ENCODE peak calls at places on chromosomes 2 and 18, in five cellular contexts. One of them, this sample, is unnamed.

GRCh38 chr2:144217853-144218633 is 301.9 kb downstream of the ZEB2 start:
- DNase-seq in K562: no peak
- DNase-seq in HepG2: no peak
- DNase-seq in GM12878: no peak
- DNase-seq in A549: no peak
- DNase-seq in this sample: no peak

GRCh38 chr18:56889621-56890020 is 238.5 kb downstream of the WDR7 start:
- DNase-seq in HepG2: no peak
- DNase-seq in GM12878: no peak
- DNase-seq in K562: no peak
- DNase-seq in A549: no peak
- DNase-seq in this sample: no peak

GRCh38 chr18:5393779-5394178 is 98.3 kb upstream of the ZBTB14 start:
- DNase-seq in A549: no peak
- DNase-seq in GM12878: no peak
- DNase-seq in K562: no peak
- DNase-seq in HepG2: no peak
- DNase-seq in this sample: no peak

GRCh38 chr2:183950673-183951072 is 647.7 kb upstream of the ZNF804A start:
- DNase-seq in K562: no peak
- DNase-seq in HepG2: no peak
- DNase-seq in GM12878: no peak
- DNase-seq in A549: no peak
- DNase-seq in this sample: no peak

GRCh38 chr2:118853647-118854367 is 6.4 kb upstream of the EN1 start:
- DNase-seq in HepG2: no peak
- DNase-seq in A549: no peak
- DNase-seq in GM12878: no peak
- DNase-seq in K562: no peak
- DNase-seq in this sample: no peak

GRCh38 chr2:57877811-57878572 is 168.6 kb upstream of the VRK2 start:
- DNase-seq in GM12878: no peak
- DNase-seq in HepG2: no peak
- DNase-seq in K562: no peak
- DNase-seq in A549: no peak
- DNase-seq in this sample: no peak

GRCh38 chr2:58878778-58879177 is 637.7 kb upstream of the FANCL start:
- DNase-seq in K562: no peak
- DNase-seq in HepG2: no peak
- DNase-seq in A549: no peak
- DNase-seq in GM12878: no peak
- DNase-seq in this sample: no peak

GRCh38 chr2:193695367-193695766 is 1500.6 kb upstream of the TMEFF2 start:
- DNase-seq in GM12878: no peak
- DNase-seq in A549: peak; percentile 31
- DNase-seq in K562: peak; percentile 1
- DNase-seq in HepG2: peak; percentile 30
- DNase-seq in this sample: no peak

GRCh38 chr2:74548285-74548918 is 5.3 kb downstream of the LOXL3 start:
- DNase-seq in HepG2: no peak
- DNase-seq in K562: peak; percentile 38
- DNase-seq in GM12878: no peak
- DNase-seq in A549: no peak
- DNase-seq in this sample: no peak

GRCh38 chr2:47056374-47056773 is 98.7 kb downstream of the STPG4 start:
- DNase-seq in A549: no peak
- DNase-seq in HepG2: no peak
- DNase-seq in GM12878: no peak
- DNase-seq in K562: no peak
- DNase-seq in this sample: no peak

GRCh38 chr18:11994346-11994707 is 13.0 kb downstream of the IMPA2 start:
- DNase-seq in GM12878: no peak
- DNase-seq in A549: peak; percentile 62
- DNase-seq in HepG2: peak; percentile 83
- DNase-seq in K562: no peak
- DNase-seq in this sample: no peak

GRCh38 chr2:110872521-110872920 is 140.1 kb downstream of the ACOXL start:
- DNase-seq in A549: no peak
- DNase-seq in K562: no peak
- DNase-seq in HepG2: no peak
- DNase-seq in GM12878: no peak
- DNase-seq in this sample: no peak

GRCh38 chr18:43620936-43621335 is 343.6 kb upstream of the SYT4 start:
- DNase-seq in HepG2: peak; percentile 5
- DNase-seq in A549: peak; percentile 16
- DNase-seq in K562: peak; percentile 1
- DNase-seq in GM12878: no peak
- DNase-seq in this sample: no peak

GRCh38 chr18:9130806-9131205 is 5.8 kb upstream of the ANKRD12 start:
- DNase-seq in A549: no peak
- DNase-seq in GM12878: no peak
- DNase-seq in HepG2: no peak
- DNase-seq in K562: no peak
- DNase-seq in this sample: no peak

GRCh38 chr2:71379086-71379485 is 47.5 kb downstream of the ZNF638 start:
- DNase-seq in K562: peak; percentile 16
- DNase-seq in GM12878: no peak
- DNase-seq in HepG2: no peak
- DNase-seq in A549: peak; percentile 35
- DNase-seq in this sample: no peak

GRCh38 chr2:132593171-132593570 is 76.8 kb downstream of the LYPD1 start:
- DNase-seq in GM12878: no peak
- DNase-seq in K562: no peak
- DNase-seq in A549: no peak
- DNase-seq in HepG2: no peak
- DNase-seq in this sample: no peak

GRCh38 chr2:88919087-88919738 is 227.7 kb downstream of the RPIA start:
- DNase-seq in K562: peak; percentile 41
- DNase-seq in HepG2: peak; percentile 31
- DNase-seq in GM12878: no peak
- DNase-seq in A549: peak; percentile 58
- DNase-seq in this sample: no peak

GRCh38 chr2:118632921-118633320 is 214.5 kb downstream of the EN1 start:
- DNase-seq in GM12878: no peak
- DNase-seq in K562: peak; percentile 11
- DNase-seq in HepG2: no peak
- DNase-seq in A549: no peak
- DNase-seq in this sample: no peak

GRCh38 chr2:230684222-230685164 is 28.1 kb upstream of the CAB39 start:
- DNase-seq in K562: no peak
- DNase-seq in GM12878: no peak
- DNase-seq in HepG2: peak; percentile 68
- DNase-seq in A549: peak; percentile 69
- DNase-seq in this sample: no peak

GRCh38 chr2:216576611-216577010 is 56.6 kb upstream of the IGFBP2 start:
- DNase-seq in GM12878: no peak
- DNase-seq in K562: no peak
- DNase-seq in A549: no peak
- DNase-seq in HepG2: no peak
- DNase-seq in this sample: no peak

GRCh38 chr2:222433381-222434173 is 9.2 kb downstream of the SGPP2 start:
- DNase-seq in A549: no peak
- DNase-seq in HepG2: no peak
- DNase-seq in GM12878: no peak
- DNase-seq in K562: no peak
- DNase-seq in this sample: peak; percentile 73

GRCh38 chr2:14565666-14566065 is 66.9 kb upstream of the LRATD1 start:
- DNase-seq in GM12878: no peak
- DNase-seq in A549: no peak
- DNase-seq in HepG2: no peak
- DNase-seq in K562: no peak
- DNase-seq in this sample: no peak

GRCh38 chr2:42909966-42910365 is 117.6 kb upstream of the HAAO start:
- DNase-seq in HepG2: no peak
- DNase-seq in GM12878: no peak
- DNase-seq in K562: no peak
- DNase-seq in A549: no peak
- DNase-seq in this sample: no peak

GRCh38 chr2:19932928-19933327 is 31.1 kb upstream of the TTC32 start:
- DNase-seq in GM12878: no peak
- DNase-seq in HepG2: no peak
- DNase-seq in K562: no peak
- DNase-seq in A549: no peak
- DNase-seq in this sample: no peak

GRCh38 chr2:213161759-213162514 is 10.5 kb upstream of the IKZF2 start:
- DNase-seq in K562: no peak
- DNase-seq in A549: no peak
- DNase-seq in HepG2: no peak
- DNase-seq in GM12878: no peak
- DNase-seq in this sample: no peak

GRCh38 chr2:220966636-220967035 is 605.5 kb downstream of the EPHA4 start:
- DNase-seq in A549: no peak
- DNase-seq in HepG2: no peak
- DNase-seq in K562: no peak
- DNase-seq in GM12878: no peak
- DNase-seq in this sample: no peak

GRCh38 chr18:59777636-59778035 is 80.4 kb upstream of the CCBE1 start:
- DNase-seq in HepG2: no peak
- DNase-seq in K562: no peak
- DNase-seq in A549: no peak
- DNase-seq in GM12878: no peak
- DNase-seq in this sample: no peak

GRCh38 chr2:148955798-148956197 is 80.8 kb downstream of the KIF5C start:
- DNase-seq in HepG2: no peak
- DNase-seq in K562: no peak
- DNase-seq in GM12878: no peak
- DNase-seq in A549: no peak
- DNase-seq in this sample: no peak

GRCh38 chr18:46220116-46220515 is 115.9 kb downstream of the HAUS1 start:
- DNase-seq in K562: no peak
- DNase-seq in GM12878: no peak
- DNase-seq in A549: no peak
- DNase-seq in HepG2: no peak
- DNase-seq in this sample: no peak

GRCh38 chr18:29737620-29738019 is 1304.9 kb downstream of the DSC3 start:
- DNase-seq in K562: no peak
- DNase-seq in HepG2: no peak
- DNase-seq in GM12878: no peak
- DNase-seq in A549: no peak
- DNase-seq in this sample: no peak

GRCh38 chr2:215138466-215138865 is at the start of gene ABCA12:
- DNase-seq in HepG2: no peak
- DNase-seq in A549: no peak
- DNase-seq in GM12878: no peak
- DNase-seq in K562: no peak
- DNase-seq in this sample: no peak

GRCh38 chr2:3626118-3626816 is 31.4 kb downstream of the COLEC11 start:
- DNase-seq in K562: no peak
- DNase-seq in A549: no peak
- DNase-seq in HepG2: peak; percentile 51
- DNase-seq in GM12878: no peak
- DNase-seq in this sample: no peak

GRCh38 chr2:173249661-173250641 is 104.7 kb upstream of the CDCA7 start:
- DNase-seq in K562: no peak
- DNase-seq in HepG2: no peak
- DNase-seq in GM12878: no peak
- DNase-seq in A549: no peak
- DNase-seq in this sample: no peak

GRCh38 chr2:240894836-240895558 is 959 bp downstream of the MAB21L4 start:
- DNase-seq in K562: no peak
- DNase-seq in HepG2: no peak
- DNase-seq in A549: no peak
- DNase-seq in GM12878: no peak
- DNase-seq in this sample: no peak

GRCh38 chr18:47754311-47755101 is 176.0 kb downstream of the SMAD2 start:
- DNase-seq in K562: peak; percentile 63
- DNase-seq in A549: peak; percentile 39
- DNase-seq in HepG2: peak; percentile 23
- DNase-seq in GM12878: no peak
- DNase-seq in this sample: peak; percentile 94
- TF ChIP-seq ESRRA in K562: no peak
- TF ChIP-seq ESRRA in A549: no peak
- TF ChIP-seq ESRRA in HepG2: no peak
- TF ChIP-seq ESRRA in GM12878: no peak
- TF ChIP-seq ESRRA in this sample: no peak

GRCh38 chr18:49933530-49933929 is 120.2 kb upstream of the ACAA2 start:
- DNase-seq in HepG2: no peak
- DNase-seq in K562: no peak
- DNase-seq in A549: no peak
- DNase-seq in GM12878: no peak
- DNase-seq in this sample: no peak
- TF ChIP-seq ESRRA in HepG2: no peak
- TF ChIP-seq ESRRA in K562: no peak
- TF ChIP-seq ESRRA in A549: no peak
- TF ChIP-seq ESRRA in GM12878: no peak
- TF ChIP-seq ESRRA in this sample: no peak

GRCh38 chr18:3593381-3593903 is 143.5 kb downstream of the TGIF1 start:
- DNase-seq in K562: peak; percentile 77
- DNase-seq in GM12878: no peak
- DNase-seq in A549: peak; percentile 94
- DNase-seq in HepG2: no peak
- DNase-seq in this sample: no peak
- TF ChIP-seq ESRRA in K562: no peak
- TF ChIP-seq ESRRA in GM12878: no peak
- TF ChIP-seq ESRRA in A549: no peak
- TF ChIP-seq ESRRA in HepG2: no peak
- TF ChIP-seq ESRRA in this sample: no peak

GRCh38 chr2:97845818-97846217 is 132.4 kb downstream of the ZAP70 start:
- DNase-seq in A549: no peak
- DNase-seq in HepG2: no peak
- DNase-seq in K562: no peak
- DNase-seq in GM12878: no peak
- DNase-seq in this sample: no peak

GRCh38 chr2:97848347-97848746 is 135.0 kb downstream of the ZAP70 start:
- DNase-seq in HepG2: no peak
- DNase-seq in K562: no peak
- DNase-seq in A549: no peak
- DNase-seq in GM12878: no peak
- DNase-seq in this sample: no peak

GRCh38 chr2:97845133-97845532 is 131.8 kb downstream of the ZAP70 start:
- DNase-seq in GM12878: no peak
- DNase-seq in K562: no peak
- DNase-seq in HepG2: no peak
- DNase-seq in A549: no peak
- DNase-seq in this sample: no peak

GRCh38 chr2:97851172-97851571 is 137.8 kb downstream of the ZAP70 start:
- DNase-seq in GM12878: no peak
- DNase-seq in HepG2: no peak
- DNase-seq in A549: no peak
- DNase-seq in K562: no peak
- DNase-seq in this sample: no peak

DNA sequence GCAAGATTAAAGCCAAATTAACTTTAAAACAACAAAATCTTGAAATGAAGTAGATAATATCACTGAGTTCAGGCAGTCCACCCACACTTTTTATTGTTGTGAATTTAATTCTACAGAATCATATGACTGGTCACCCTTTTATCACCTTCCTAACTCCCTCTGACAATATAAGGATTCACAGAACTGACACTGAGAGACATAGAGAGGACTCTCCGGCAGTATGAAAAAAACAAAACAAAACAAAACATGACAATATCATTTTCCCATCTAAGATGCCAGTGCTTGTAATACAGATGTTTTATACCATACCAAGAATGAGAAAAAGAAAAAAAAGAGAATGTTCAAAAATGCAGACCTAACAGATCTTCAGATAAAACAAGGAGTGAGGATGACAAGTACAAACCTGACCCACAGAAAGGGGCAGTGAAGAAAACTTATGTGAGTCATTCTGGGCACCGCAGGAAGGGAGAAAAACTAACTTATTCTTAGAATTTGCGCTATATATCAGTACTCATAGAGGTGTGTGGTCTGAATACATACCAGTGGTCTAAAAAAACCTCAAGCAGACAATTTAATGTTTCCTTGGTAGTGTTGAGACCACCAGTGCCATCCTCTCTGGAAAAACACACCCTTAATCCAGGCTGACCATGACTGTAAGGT is 136.6 kb downstream of the ZAP70 start:
- DNase-seq in A549: no peak
- DNase-seq in HepG2: no peak
- DNase-seq in GM12878: peak; percentile 21
- DNase-seq in K562: peak; percentile 24
- DNase-seq in this sample: no peak
- TF ChIP-seq ESRRA in A549: no peak
- TF ChIP-seq ESRRA in HepG2: no peak
- TF ChIP-seq ESRRA in GM12878: no peak
- TF ChIP-seq ESRRA in K562: no peak
- TF ChIP-seq ESRRA in this sample: no peak